ENCODE peak calls at places on chromosomes 2 and 18, in seven cellular contexts. M is prostate gland, R is EH, W is HTR-8/SVneo, I is heart right ventricle, T is Right ventricle myocardium superior, D is mesendoderm. A is an unnamed sample.

GRCh38 chr2:131031875-131032274 is 61.4 kb downstream of the FAM168B start:
- DNase-seq in M (no peak), R (no peak), W (no peak), I (no peak), T (no peak), D (no peak), A (no peak)

GRCh38 chr2:207423886-207424285 is 105.9 kb upstream of the CREB1 start:
- DNase-seq in M (no peak), R (peak; percentile 96), W (no peak), I (no peak), T (no peak), D (no peak), A (peak; percentile 80)

GRCh38 chr18:50092250-50092780 is 102.6 kb downstream of the MYO5B start:
- DNase-seq in M (no peak), R (no peak), W (no peak), I (no peak), T (no peak), D (no peak), A (no peak)

GRCh38 chr2:108106746-108107145 is 120.4 kb downstream of the SLC5A7 start:
- DNase-seq in M (no peak), R (no peak), W (no peak), I (no peak), T (no peak), D (peak; percentile 3), A (no peak)

GRCh38 chr18:21559195-21559594 is 41.3 kb downstream of the ESCO1 start:
- DNase-seq in M (no peak), R (no peak), W (no peak), I (no peak), T (no peak), D (no peak), A (no peak)

GRCh38 chr18:37578886-37579513 is 13.4 kb upstream of the CELF4 start:
- DNase-seq in M (no peak), R (peak; percentile 18), W (no peak), I (no peak), T (no peak), D (peak; percentile 44), A (no peak)

GRCh38 chr2:239264838-239265651 is 135.8 kb downstream of the HDAC4 start:
- DNase-seq in M (peak; percentile 68), R (peak; percentile 88), W (no peak), I (no peak), T (peak; percentile 51), D (peak; percentile 61), A (no peak)

GRCh38 chr2:231925303-231926179 is 655 bp downstream of the NPPC start:
- DNase-seq in M (peak; percentile 82), R (peak; percentile 83), W (peak; percentile 84), I (peak; percentile 84), T (peak; percentile 92), D (peak; percentile 83), A (peak; percentile 61)

GRCh38 chr18:76006151-76006550 is 488.9 kb downstream of the ZNF516 start:
- DNase-seq in M (no peak), R (no peak), W (no peak), I (no peak), T (no peak), D (no peak), A (no peak)

GRCh38 chr2:241617431-241618154 is 19.4 kb downstream of the THAP4 start:
- DNase-seq in M (peak; percentile 33), R (peak; percentile 24), W (no peak), I (peak; percentile 76), T (peak; percentile 72), D (peak; percentile 66), A (no peak)

GRCh38 chr2:161273038-161273760 is 35.0 kb upstream of the PSMD14 start:
- DNase-seq in M (peak; percentile 17), R (peak; percentile 63), W (peak; percentile 27), I (peak; percentile 21), T (no peak), D (peak; percentile 70), A (peak; percentile 34)

GRCh38 chr2:72027426-72028161 is 120.1 kb downstream of the CYP26B1 start:
- DNase-seq in M (no peak), R (no peak), W (no peak), I (peak; percentile 2), T (no peak), D (no peak), A (no peak)

GRCh38 chr2:40606862-40607261 is 155.0 kb upstream of the SLC8A1 start:
- DNase-seq in M (no peak), R (peak; percentile 35), W (no peak), I (no peak), T (no peak), D (no peak), A (no peak)

GRCh38 chr2:134897932-134898331 is 20.7 kb upstream of the CCNT2 start:
- DNase-seq in M (no peak), R (peak; percentile 12), W (no peak), I (no peak), T (no peak), D (no peak), A (no peak)

GRCh38 chr2:216057688-216058193 is 23.9 kb downstream of the PECR start:
- DNase-seq in M (no peak), R (peak; percentile 90), W (no peak), I (no peak), T (no peak), D (no peak), A (no peak)

GRCh38 chr2:120902532-120903088 is 166.9 kb downstream of the GLI2 start:
- DNase-seq in M (no peak), R (peak; percentile 16), W (no peak), I (no peak), T (no peak), D (no peak), A (no peak)